ENCODE peak calls at places on chromosomes 5 and 9, in eight cellular contexts. X, G, T, E, R, H, I and Y are unnamed samples.
A peak's percentile ranks its signal among the peaks of the same experiment; 100 is the strongest.

GRCh38 chr9:16515207-16515606 is 355.3 kb downstream of the BNC2 start:
- DNase-seq in X (no peak), I (no peak), T (no peak), E (no peak), G (no peak), H (no peak), R (peak; percentile 73), Y (no peak)

GRCh38 chr9:18689881-18690280 is 215.9 kb downstream of the ADAMTSL1 start:
- DNase-seq in T (no peak), H (no peak), E (no peak), I (no peak), R (no peak), X (no peak), G (no peak), Y (no peak)

GRCh38 chr9:93134018-93134739 is at the start of gene NINJ1:
- DNase-seq in T (peak; percentile 95), G (no peak), H (peak; percentile 82), X (peak; percentile 87), R (peak; percentile 88), E (peak; percentile 82), I (peak; percentile 79), Y (peak; percentile 65)

GRCh38 chr5:144328505-144328904 is 157.8 kb downstream of the KCTD16 start:
- DNase-seq in R (no peak), I (no peak), E (no peak), G (no peak), X (no peak), H (no peak), T (no peak), Y (no peak)

GRCh38 chr5:123874600-123875201 is 362.7 kb downstream of the CSNK1G3 start:
- DNase-seq in X (no peak), H (no peak), T (no peak), I (no peak), G (no peak), E (no peak), R (no peak), Y (no peak)

GRCh38 chr5:31270396-31270795 is 76.9 kb downstream of the CDH6 start:
- DNase-seq in H (no peak), I (no peak), X (no peak), R (no peak), T (no peak), G (no peak), E (peak; percentile 3), Y (no peak)

GRCh38 chr9:134165357-134166315 is 1.3 kb upstream of the RNU6ATAC start:
- DNase-seq in H (no peak), R (no peak), G (no peak), X (peak; percentile 29), T (peak; percentile 92), I (no peak), E (peak; percentile 65), Y (no peak)

GRCh38 chr9:15837079-15837679 is 284.3 kb downstream of the CCDC171 start:
- DNase-seq in G (peak; percentile 33), T (no peak), X (peak; percentile 1), R (no peak), I (no peak), H (no peak), E (peak; percentile 39), Y (no peak)

GRCh38 chr9:132018957-132019405 is 60.7 kb downstream of the MED27 start:
- DNase-seq in T (no peak), X (no peak), I (no peak), H (no peak), R (no peak), G (no peak), E (no peak), Y (no peak)

GRCh38 chr5:96113170-96113939 is 151.7 kb upstream of the ELL2 start:
- DNase-seq in X (no peak), H (peak; percentile 47), G (no peak), R (no peak), I (peak; percentile 46), E (no peak), T (no peak), Y (peak; percentile 76)

GRCh38 chr5:40680741-40681350 is 1.1 kb downstream of the PTGER4 start:
- DNase-seq in R (peak; percentile 74), I (no peak), X (peak; percentile 58), G (no peak), H (no peak), T (peak; percentile 89), E (peak; percentile 76), Y (no peak)

GRCh38 chr5:89981871-89982773 is 427.4 kb downstream of the CETN3 start:
- DNase-seq in T (no peak), R (no peak), G (no peak), I (no peak), E (no peak), X (no peak), H (no peak), Y (no peak)

GRCh38 chr9:11946521-11946920 is 746.7 kb upstream of the TYRP1 start:
- DNase-seq in T (no peak), I (no peak), H (no peak), E (no peak), X (no peak), R (no peak), G (no peak), Y (no peak)

GRCh38 chr9:114723926-114724325 is 41.9 kb upstream of the TEX48 start:
- DNase-seq in X (no peak), I (no peak), H (no peak), G (no peak), E (no peak), T (no peak), R (no peak), Y (no peak)

GRCh38 chr9:19181002-19181401 is 49.5 kb upstream of the DENND4C start:
- DNase-seq in E (no peak), R (no peak), X (peak; percentile 28), I (no peak), H (no peak), G (no peak), T (no peak), Y (no peak)

GRCh38 chr9:93893899-93894690 is 61.1 kb downstream of the BARX1 start:
- DNase-seq in G (no peak), T (peak; percentile 41), E (no peak), X (no peak), R (peak; percentile 56), I (peak; percentile 67), H (no peak), Y (no peak)

GRCh38 chr9:8858250-8859161 is 1058.9 kb upstream of the DMAC1 start:
- DNase-seq in X (no peak), I (no peak), T (no peak), H (no peak), G (no peak), R (no peak), E (no peak), Y (no peak)

GRCh38 chr5:74476197-74477081 is 164.1 kb downstream of the ENC1 start:
- DNase-seq in T (no peak), G (no peak), X (no peak), E (no peak), R (no peak), H (no peak), I (no peak), Y (no peak)

GRCh38 chr9:112552229-112553050 is 65.8 kb downstream of the KIAA1958 start:
- DNase-seq in I (no peak), X (no peak), R (no peak), T (no peak), E (no peak), H (no peak), G (no peak), Y (no peak)

GRCh38 chr5:5419291-5420210 is 2.9 kb upstream of the ICE1 start:
- DNase-seq in E (peak; percentile 24), I (no peak), R (no peak), T (no peak), H (no peak), X (no peak), G (no peak), Y (no peak)

GRCh38 chr9:113973963-113974413 is 97.9 kb downstream of the ZNF618 start:
- DNase-seq in R (no peak), E (no peak), I (peak; percentile 39), X (no peak), T (peak; percentile 50), G (no peak), H (no peak), Y (no peak)

GRCh38 chr9:135471751-135472640 is 7.6 kb upstream of the PPP1R26 start:
- DNase-seq in G (no peak), H (no peak), I (no peak), E (no peak), X (no peak), T (peak; percentile 28), R (no peak), Y (no peak)
- H3K27me3 ChIP-seq in G (no peaks in the 10 kb centered on the region), H (peaks cover 8% of the 10 kb centered on the region), I (peaks cover 24% of the 10 kb centered on the region), E (no peaks in the 10 kb centered on the region), X (no peaks in the 10 kb centered on the region), T (no peaks in the 10 kb centered on the region), R (no peaks in the 10 kb centered on the region), Y (no peaks in the 10 kb centered on the region)

DNA sequence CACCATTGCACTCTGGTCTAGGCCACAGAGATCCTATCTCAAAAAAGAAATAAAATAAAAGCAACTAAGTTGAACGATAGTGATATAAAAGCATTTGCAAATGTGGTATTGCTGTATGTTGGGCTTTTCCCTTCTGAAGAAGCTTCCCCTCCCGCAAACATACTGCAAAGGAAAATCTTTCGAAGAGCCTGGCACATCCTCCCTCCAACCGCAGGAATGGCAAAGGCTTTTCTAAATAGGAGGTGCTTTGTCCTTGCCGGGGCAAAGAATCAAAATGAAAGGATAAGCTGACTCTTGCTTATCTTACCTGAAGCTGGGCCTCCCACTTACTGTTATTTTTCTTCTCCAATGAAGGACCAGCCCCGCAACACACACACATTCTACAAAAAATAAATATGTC is 45.8 kb downstream of the SERINC5 start:
- DNase-seq in X (no peak), H (no peak), G (no peak), E (no peak), R (no peak), T (no peak), I (no peak), Y (no peak)
- H3K4me1 ChIP-seq in X (peaks cover 97% of the 10 kb centered on the region), H (peaks cover 18% of the 10 kb centered on the region), G (peaks cover 4% of the 10 kb centered on the region), E (peaks cover 35% of the 10 kb centered on the region), R (no peaks in the 10 kb centered on the region), T (peaks cover 7% of the 10 kb centered on the region), I (peaks cover 40% of the 10 kb centered on the region), Y (no peaks in the 10 kb centered on the region)

GRCh38 chr9:124012368-124013262 is 1.0 kb downstream of the LHX2 start:
- DNase-seq in X (no peak), G (no peak), H (no peak), R (no peak), E (no peak), T (peak; percentile 67), I (no peak), Y (no peak)
- H3K27me3 ChIP-seq in X (peaks cover 59% of the 10 kb centered on the region), G (peaks cover 92% of the 10 kb centered on the region), H (peaks cover 100% of the 10 kb centered on the region), R (peaks cover 100% of the 10 kb centered on the region), E (peaks cover 24% of the 10 kb centered on the region), T (peaks cover 100% of the 10 kb centered on the region), I (peaks cover 100% of the 10 kb centered on the region), Y (peaks cover 36% of the 10 kb centered on the region)

GRCh38 chr9:78311075-78311474 is 14.2 kb downstream of the PSAT1 start:
- DNase-seq in H (no peak), X (no peak), I (no peak), R (no peak), G (no peak), T (no peak), E (no peak), Y (no peak)
- H3K4me1 ChIP-seq in H (no peaks in the 10 kb centered on the region), X (no peaks in the 10 kb centered on the region), I (no peaks in the 10 kb centered on the region), R (no peaks in the 10 kb centered on the region), G (no peaks in the 10 kb centered on the region), T (no peaks in the 10 kb centered on the region), E (no peaks in the 10 kb centered on the region), Y (no peaks in the 10 kb centered on the region)

GRCh38 chr5:111069839-111070238 is 1.7 kb upstream of the TSLP start:
- DNase-seq in T (no peak), E (no peak), H (no peak), X (no peak), R (no peak), I (no peak), G (no peak), Y (no peak)
- H3K27me3 ChIP-seq in T (peaks cover 30% of the 10 kb centered on the region), E (peaks cover 64% of the 10 kb centered on the region), H (peaks cover 76% of the 10 kb centered on the region), X (peaks cover 62% of the 10 kb centered on the region), R (no peaks in the 10 kb centered on the region), I (peaks cover 58% of the 10 kb centered on the region), G (peaks cover 34% of the 10 kb centered on the region), Y (no peaks in the 10 kb centered on the region)